ENCODE peak calls at places on chromosomes 2 and 18, in six cellular contexts. L is GM23338, V is heart left ventricle, R is neural crest cell, C is cardiac muscle cell, U is GM12878. M is an unnamed sample.

GRCh38 chr18:62131305-62131909 is 55.4 kb downstream of the PIGN start:
- DNase-seq in L (peak), V (peak), R (peak), C (peak), U (peak), M (peak)

GRCh38 chr18:24656571-24656971 is 196.1 kb downstream of the HRH4 start:
- DNase-seq in L (no peak), V (no peak), R (no peak), C (peak), U (no peak), M (no peak)

GRCh38 chr18:76672627-76673026 is 149.7 kb upstream of the ZNF236 start:
- DNase-seq in L (no peak), V (no peak), R (no peak), C (peak), U (no peak), M (no peak)

GRCh38 chr2:36427790-36428243 is 72.2 kb downstream of the CRIM1 start:
- DNase-seq in L (no peak), V (no peak), R (no peak), C (no peak), U (no peak), M (peak)

GRCh38 chr2:129763190-129763846 is 216.1 kb upstream of the RAB6C start:
- DNase-seq in L (no peak), V (no peak), R (no peak), C (no peak), U (no peak), M (no peak)

GRCh38 chr18:59502899-59503245 is 143.8 kb upstream of the LMAN1 start:
- DNase-seq in L (no peak), V (no peak), R (no peak), C (no peak), U (no peak), M (no peak)

GRCh38 chr2:166170356-166170755 is 42.5 kb upstream of the SCN1A start:
- DNase-seq in L (no peak), V (no peak), R (no peak), C (peak), U (no peak), M (no peak)

GRCh38 chr2:213246665-213247281 is 37.5 kb upstream of the SPAG16 start:
- DNase-seq in L (peak), V (no peak), R (peak), C (peak), U (no peak), M (no peak)

DNA sequence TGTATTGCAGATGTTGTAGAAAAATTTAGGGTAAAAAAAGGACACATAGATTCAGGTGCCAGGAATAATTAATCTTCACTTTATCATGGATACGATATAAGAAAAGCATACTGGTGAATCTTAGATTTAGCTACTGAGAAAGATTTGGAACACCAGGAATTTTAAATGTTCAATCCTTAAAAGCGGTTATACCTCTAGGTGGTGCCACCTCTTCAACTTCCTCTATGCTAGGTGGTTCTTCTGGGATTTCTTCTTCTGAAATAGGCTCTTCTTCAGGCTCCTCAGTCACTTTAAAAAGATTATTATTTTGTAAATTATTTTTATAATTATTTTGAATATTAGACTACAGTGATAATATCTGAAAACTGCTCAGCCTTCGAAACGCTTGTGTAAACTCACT is 133.1 kb downstream of the TTN start:
- DNase-seq in L (peak), V (no peak), R (no peak), C (no peak), U (no peak), M (no peak)
- TF ChIP-seq CTCF in L (peak), V (no peak), R (no peak), C (no peak), U (no peak), M (peak)

GRCh38 chr2:97675714-97676113 is 6.2 kb downstream of the C2orf92 start:
- DNase-seq in L (no peak), V (no peak), R (no peak), C (no peak), U (no peak), M (no peak)

GRCh38 chr2:97673915-97674283 is 4.4 kb downstream of the C2orf92 start:
- DNase-seq in L (no peak), V (no peak), R (no peak), C (no peak), U (no peak), M (no peak)

GRCh38 chr2:97673187-97673914 is 3.8 kb downstream of the C2orf92 start:
- DNase-seq in L (no peak), V (no peak), R (no peak), C (no peak), U (no peak), M (no peak)

GRCh38 chr2:97676620-97677019 is 7.1 kb downstream of the C2orf92 start:
- DNase-seq in L (no peak), V (no peak), R (no peak), C (no peak), U (no peak), M (no peak)

DNA sequence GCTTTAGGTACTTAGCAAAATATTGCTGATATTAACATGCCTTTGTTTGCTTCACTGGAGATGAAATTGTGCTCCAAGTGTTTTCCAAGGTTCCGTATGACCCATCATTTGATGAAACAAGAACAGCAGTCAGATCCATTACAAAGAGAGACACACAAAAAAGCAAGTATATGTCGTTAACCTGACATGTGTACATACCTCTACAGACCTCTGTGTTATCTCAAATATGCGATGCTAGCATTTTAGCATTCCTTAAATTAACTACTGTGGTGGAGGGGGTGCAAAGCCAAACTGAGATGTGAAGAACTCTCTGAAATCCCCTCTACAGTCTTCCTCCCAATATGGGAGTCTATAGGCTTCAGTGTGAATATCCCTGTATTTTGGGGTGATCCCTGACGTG is 4.9 kb downstream of the C2orf92 start:
- DNase-seq in L (no peak), V (no peak), R (no peak), C (no peak), U (no peak), M (no peak)
- TF ChIP-seq CTCF in L (no peak), V (no peak), R (no peak), C (no peak), U (no peak), M (no peak)

DNA sequence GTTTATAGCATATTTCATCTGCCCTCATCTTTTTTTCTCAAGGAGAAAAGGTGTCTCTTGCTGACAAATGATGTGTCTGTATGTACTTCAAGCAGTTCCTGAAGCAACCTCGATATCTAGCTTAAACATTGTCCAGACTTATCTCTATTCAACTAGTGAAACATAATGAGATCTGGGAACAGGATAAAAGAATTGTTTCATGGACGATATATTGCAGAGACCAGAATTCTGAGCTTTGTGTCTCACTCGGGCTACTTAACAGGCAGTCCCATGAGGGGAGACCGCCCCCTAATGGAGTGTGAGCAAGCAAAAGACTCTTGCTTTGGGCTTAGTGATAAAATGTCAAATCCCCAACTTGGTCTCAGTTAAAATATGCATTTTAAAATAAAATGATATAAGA is 929.2 kb upstream of the SOX11 start:
- DNase-seq in L (peak), V (no peak), R (peak), C (no peak), U (no peak), M (no peak)
- TF ChIP-seq CTCF in L (peak), V (peak), R (peak), C (no peak), U (peak), M (no peak)

GRCh38 chr2:65069425-65069824 is 13.2 kb downstream of the CEP68 start:
- DNase-seq in L (no peak), V (no peak), R (no peak), C (no peak), U (no peak), M (no peak)

GRCh38 chr2:65070172-65070830 is 14.1 kb downstream of the CEP68 start:
- DNase-seq in L (no peak), V (no peak), R (no peak), C (peak), U (no peak), M (no peak)

GRCh38 chr2:65072181-65072970 is 16.2 kb downstream of the CEP68 start:
- DNase-seq in L (no peak), V (no peak), R (no peak), C (no peak), U (no peak), M (no peak)

GRCh38 chr2:65070856-65071255 is 14.6 kb downstream of the CEP68 start:
- DNase-seq in L (no peak), V (no peak), R (no peak), C (no peak), U (no peak), M (no peak)

DNA sequence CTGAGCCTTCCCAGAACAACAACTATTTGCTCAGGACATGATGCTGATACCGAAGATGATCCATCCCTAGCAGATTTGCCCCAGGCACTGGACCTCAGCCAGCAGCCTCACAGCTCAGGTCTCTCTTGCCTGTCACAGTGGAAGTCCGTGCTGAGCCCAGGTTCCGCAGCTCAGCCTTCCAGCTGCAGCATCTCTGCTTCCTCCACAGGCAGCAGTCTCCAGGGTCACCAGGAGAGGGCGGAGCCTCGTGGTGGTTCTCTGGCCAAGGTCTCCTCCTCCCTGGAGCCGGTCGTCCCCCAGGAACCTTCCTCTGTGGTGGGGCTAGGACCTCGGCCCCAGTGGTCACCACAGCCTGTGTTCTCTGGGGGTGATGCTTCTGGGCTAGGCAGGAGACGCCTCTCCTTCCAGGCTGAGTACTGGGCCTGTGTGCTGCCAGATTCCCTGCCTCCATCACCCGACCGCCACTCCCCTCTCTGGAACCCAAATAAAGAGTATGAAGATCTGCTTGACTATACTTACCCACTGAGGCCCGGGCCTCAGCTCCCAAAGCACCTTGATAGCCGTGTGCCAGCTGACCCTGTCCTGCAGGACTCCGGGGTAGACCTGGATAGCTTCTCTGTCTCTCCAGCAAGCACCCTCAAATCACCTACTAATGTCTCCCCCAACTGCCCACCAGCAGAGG is 15.4 kb downstream of the CEP68 start:
- DNase-seq in L (peak), V (peak), R (no peak), C (peak), U (no peak), M (no peak)
- TF ChIP-seq CTCF in L (peak), V (no peak), R (peak), C (peak), U (peak), M (peak)

DNA sequence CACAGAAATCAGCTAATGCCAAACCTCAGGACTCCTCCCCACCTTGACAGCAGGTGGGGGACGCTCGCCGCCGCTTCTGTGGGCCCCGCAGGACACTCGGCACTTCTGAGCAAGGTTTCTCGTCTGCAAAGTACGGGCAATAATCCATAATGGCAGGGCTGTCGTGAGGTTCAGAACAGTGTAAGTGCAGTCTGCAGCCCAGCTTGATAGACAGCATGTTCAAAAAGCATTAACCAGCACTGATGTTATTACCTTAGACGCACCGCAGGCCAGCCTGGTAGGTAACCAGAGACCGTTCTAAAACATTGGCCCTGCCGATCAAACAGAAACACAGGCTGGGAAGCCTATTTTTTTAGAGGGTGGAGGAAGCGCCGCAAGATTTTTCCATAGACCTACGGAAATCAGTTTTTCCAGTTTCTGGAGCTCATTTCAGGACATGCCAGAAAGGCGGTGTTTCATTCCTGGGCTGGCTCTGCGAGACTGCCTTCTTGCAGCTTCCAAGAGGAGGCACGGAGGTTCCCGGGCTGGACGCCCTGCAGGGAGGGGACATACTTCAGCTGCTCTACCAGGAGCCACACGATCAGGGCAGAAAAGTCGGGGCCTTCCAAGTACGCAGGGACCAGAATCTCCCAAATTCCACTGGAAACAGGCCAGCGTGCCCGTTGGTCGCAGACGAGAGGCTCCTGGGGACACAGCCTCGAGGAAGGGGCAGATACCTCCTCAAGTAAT is 148.7 kb downstream of the TPO start:
- DNase-seq in L (no peak), V (peak), R (no peak), C (no peak), U (no peak), M (no peak)
- TF ChIP-seq CTCF in L (no peak), V (no peak), R (no peak), C (no peak), U (no peak), M (no peak)

M was measured in psoas muscle.